ENCODE peak calls at places on chromosomes 11 and 22, in five cellular contexts. R is heart right ventricle, J is HCT116, L is PC-9, U is kidney epithelial cell. H is an unnamed sample.

GRCh38 chr11:103700605-103701004 is 335.8 kb upstream of the DDI1 start:
- DNase-seq in R (no peak), J (no peak), L (peak), U (no peak), H (peak)

GRCh38 chr11:111944139-111944538 is 7.0 kb downstream of the DIXDC1 start:
- DNase-seq in R (no peak), J (no peak), L (peak), U (no peak), H (peak)

GRCh38 chr11:5596611-5597201 is at the start of gene TRIM6:
- DNase-seq in R (peak), J (no peak), L (peak), U (no peak), H (no peak)

GRCh38 chr11:5123802-5124521 is 14.2 kb downstream of the OR52A5 start:
- DNase-seq in R (peak), J (peak), L (no peak), U (no peak), H (peak)

GRCh38 chr11:94504689-94505293 is 7.5 kb upstream of the C11orf97 start:
- DNase-seq in R (no peak), J (peak), L (peak), U (no peak), H (no peak)

GRCh38 chr11:123035831-123036230 is 26.1 kb downstream of the HSPA8 start:
- DNase-seq in R (no peak), J (no peak), L (no peak), U (no peak), H (no peak)

GRCh38 chr11:2585566-2586090 is 114.2 kb downstream of the KCNQ1OT1 start:
- DNase-seq in R (peak), J (no peak), L (no peak), U (no peak), H (no peak)

GRCh38 chr11:126279191-126279590 is 3.7 kb upstream of the TIRAP start:
- DNase-seq in R (no peak), J (no peak), L (peak), U (no peak), H (no peak)

GRCh38 chr11:85643255-85643654 is 4.5 kb upstream of the TMEM126A start:
- DNase-seq in R (peak), J (no peak), L (peak), U (no peak), H (no peak)

GRCh38 chr11:17992916-17993315 is 19.9 kb downstream of the SERGEF start:
- DNase-seq in R (no peak), J (no peak), L (no peak), U (no peak), H (no peak)

GRCh38 chr22:31248965-31249940 is 37.2 kb downstream of the LIMK2 start:
- DNase-seq in R (no peak), J (no peak), L (peak), U (no peak), H (no peak)

GRCh38 chr11:57638811-57639320 is 10.8 kb downstream of the YPEL4 start:
- DNase-seq in R (no peak), J (no peak), L (no peak), U (no peak), H (no peak)

GRCh38 chr22:29375436-29376076 is 12.8 kb downstream of the AP1B1 start:
- DNase-seq in R (no peak), J (no peak), L (no peak), U (no peak), H (no peak)

GRCh38 chr22:24564376-24565058 is 8.7 kb downstream of the SNRPD3 start:
- DNase-seq in R (no peak), J (no peak), L (no peak), U (no peak), H (no peak)

GRCh38 chr11:126318642-126319373 is 14.9 kb downstream of the DCPS start:
- DNase-seq in R (no peak), J (no peak), L (no peak), U (no peak), H (no peak)

GRCh38 chr11:102382384-102382783 is 35.4 kb downstream of the BIRC2 start:
- DNase-seq in R (no peak), J (no peak), L (no peak), U (no peak), H (no peak)

GRCh38 chr11:34546511-34547206 is 33.1 kb upstream of the ELF5 start:
- DNase-seq in R (no peak), J (no peak), L (no peak), U (no peak), H (no peak)

GRCh38 chr11:75547177-75547576 is 14.9 kb upstream of the SERPINH1 start:
- DNase-seq in R (no peak), J (no peak), L (no peak), U (no peak), H (no peak)

GRCh38 chr11:70124321-70125061 is 46.4 kb downstream of the ANO1 start:
- DNase-seq in R (no peak), J (no peak), L (no peak), U (no peak), H (no peak)

GRCh38 chr22:36497910-36498669 is 8.8 kb downstream of the FOXRED2 start:
- DNase-seq in R (no peak), J (no peak), L (no peak), U (no peak), H (no peak)

GRCh38 chr11:11456896-11457295 is 103.8 kb upstream of the CSNK2A3 start:
- DNase-seq in R (no peak), J (no peak), L (no peak), U (no peak), H (no peak)

GRCh38 chr11:57294225-57295131 is 30.3 kb downstream of the TNKS1BP1 start:
- DNase-seq in R (no peak), J (no peak), L (peak), U (no peak), H (no peak)

GRCh38 chr22:20579273-20580120 is 72.1 kb downstream of the MED15 start:
- DNase-seq in R (no peak), J (no peak), L (no peak), U (no peak), H (no peak)

GRCh38 chr11:19890308-19890707 is 177.7 kb downstream of the NAV2 start:
- DNase-seq in R (no peak), J (no peak), L (peak), U (peak), H (peak)

GRCh38 chr11:62124186-62125113 is 639 bp downstream of the INCENP start:
- DNase-seq in R (no peak), J (no peak), L (peak), U (no peak), H (no peak)

GRCh38 chr11:70467196-70468085 is 69.1 kb downstream of the CTTN start:
- DNase-seq in R (peak), J (peak), L (no peak), U (no peak), H (no peak)

GRCh38 chr11:2097356-2097997 is 41.7 kb downstream of the IGF2 start:
- DNase-seq in R (peak), J (no peak), L (no peak), U (peak), H (no peak)

GRCh38 chr22:23067023-23067650 is 3.2 kb upstream of the GNAZ start:
- DNase-seq in R (peak), J (no peak), L (no peak), U (no peak), H (no peak)

GRCh38 chr11:67119577-67120391 is 721 bp downstream of the KDM2A start:
- DNase-seq in R (peak), J (no peak), L (no peak), U (no peak), H (no peak)

GRCh38 chr22:35894937-35895708 is 133.5 kb downstream of the RBFOX2 start:
- DNase-seq in R (no peak), J (no peak), L (peak), U (no peak), H (no peak)

GRCh38 chr22:45617948-45618347 is 53.7 kb upstream of the ATXN10 start:
- DNase-seq in R (no peak), J (no peak), L (no peak), U (no peak), H (no peak)

GRCh38 chr11:12376259-12376971 is 956 bp upstream of the PARVA start:
- DNase-seq in R (peak), J (no peak), L (no peak), U (no peak), H (peak)

GRCh38 chr11:73228268-73229134 is 10.4 kb downstream of the P2RY2 start:
- DNase-seq in R (no peak), J (no peak), L (no peak), U (no peak), H (no peak)

GRCh38 chr11:73225851-73226250 is 7.8 kb downstream of the P2RY2 start:
- DNase-seq in R (no peak), J (no peak), L (no peak), U (no peak), H (no peak)

GRCh38 chr11:73229321-73230275 is 11.5 kb downstream of the P2RY2 start:
- DNase-seq in R (peak), J (no peak), L (no peak), U (no peak), H (no peak)

GRCh38 chr11:73226297-73227006 is 8.4 kb downstream of the P2RY2 start:
- DNase-seq in R (no peak), J (no peak), L (no peak), U (no peak), H (no peak)

DNA sequence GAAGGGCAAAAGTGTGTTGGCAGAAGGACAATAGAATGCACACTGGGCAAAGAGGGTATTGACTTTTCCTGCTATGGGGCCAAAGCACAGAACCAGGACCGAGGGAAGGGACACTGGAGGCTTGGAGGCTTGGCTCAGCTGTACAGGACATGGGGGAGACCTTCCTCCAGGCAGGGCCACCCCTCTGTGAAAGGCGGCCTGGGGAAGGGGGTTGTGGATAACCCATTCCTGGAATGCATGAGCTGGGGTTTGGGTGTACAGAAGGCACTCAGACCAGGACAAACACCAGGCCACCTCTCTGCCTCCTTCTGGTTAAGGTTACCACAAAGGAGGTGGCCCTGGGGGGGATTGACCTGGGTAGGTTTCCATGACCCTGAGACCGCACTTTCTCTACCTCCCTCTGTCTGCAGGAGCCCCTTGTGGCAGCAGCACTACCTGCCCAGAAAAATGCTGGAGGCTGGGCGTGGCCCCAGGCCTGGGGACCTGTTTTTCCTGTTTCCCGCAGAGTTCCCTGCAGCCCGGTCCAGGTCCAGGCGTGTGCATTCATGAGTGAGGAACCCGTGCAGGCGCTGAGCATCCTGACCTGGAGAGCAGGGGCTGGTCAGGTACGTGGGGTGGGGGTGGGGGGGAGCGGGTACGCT is 9.6 kb downstream of the P2RY2 start:
- DNase-seq in R (no peak), J (peak), L (peak), U (no peak), H (no peak)
- TF ChIP-seq CTCF in R (no peak), J (peak), L (peak), U (peak), H (no peak)

GRCh38 chr11:132300283-132300682 is 929.9 kb downstream of the NTM start:
- DNase-seq in R (no peak), J (no peak), L (no peak), U (no peak), H (no peak)
- TF ChIP-seq CTCF in R (peak), J (no peak), L (peak), U (peak), H (peak)

GRCh38 chr11:113730887-113731726 is 25.0 kb upstream of the TMPRSS5 start:
- DNase-seq in R (no peak), J (peak), L (no peak), U (peak), H (peak)
- TF ChIP-seq CTCF in R (peak), J (peak), L (peak), U (peak), H (peak)

GRCh38 chr11:81658722-81659121 is 1074.9 kb downstream of the FAM181B start:
- DNase-seq in R (no peak), J (no peak), L (no peak), U (no peak), H (no peak)
- TF ChIP-seq CTCF in R (peak), J (peak), L (peak), U (peak), H (peak)

GRCh38 chr22:43885319-43885671 is 6.5 kb downstream of the PNPLA5 start:
- DNase-seq in R (no peak), J (no peak), L (no peak), U (no peak), H (no peak)
- TF ChIP-seq CTCF in R (peak), J (no peak), L (peak), U (no peak), H (no peak)

GRCh38 chr11:110165039-110165438 is 71.8 kb downstream of the ZC3H12C start:
- DNase-seq in R (no peak), J (no peak), L (no peak), U (no peak), H (no peak)
- TF ChIP-seq CTCF in R (no peak), J (no peak), L (no peak), U (no peak), H (no peak)